ENCODE peak calls at places on chromosomes 1 and 21, in ten cellular contexts. One of them, this sample, is unnamed. For H3K27me3, the result is how much of the 10 kb centered on the place peaks cover.

GRCh38 chr1:178869114-178869697 is 1.7 kb downstream of the ANGPTL1 start:
- DNase-seq in colonic mucosa: no peak
- DNase-seq in heart left ventricle: no peak
- DNase-seq in foreskin keratinocyte: no peak
- DNase-seq in fibroblast of lung: peak
- DNase-seq in CD4-positive, alpha-beta memory T cell: no peak
- DNase-seq in iPS DF 6.9: no peak
- DNase-seq in GM23248: peak
- DNase-seq in CD8-positive, alpha-beta T cell: no peak
- DNase-seq in IMR-90: peak
- DNase-seq in this sample: no peak

GRCh38 chr1:42017730-42018129 is 99.0 kb upstream of the HIVEP3 start:
- DNase-seq in colonic mucosa: no peak
- DNase-seq in foreskin keratinocyte: no peak
- DNase-seq in heart left ventricle: no peak
- DNase-seq in CD8-positive, alpha-beta T cell: no peak
- DNase-seq in fibroblast of lung: no peak
- DNase-seq in GM23248: no peak
- DNase-seq in iPS DF 6.9: no peak
- DNase-seq in IMR-90: no peak
- DNase-seq in CD4-positive, alpha-beta memory T cell: no peak
- DNase-seq in this sample: no peak

GRCh38 chr1:27392778-27393635 is 585 bp downstream of the GPR3 start:
- DNase-seq in CD8-positive, alpha-beta T cell: no peak
- DNase-seq in fibroblast of lung: no peak
- DNase-seq in colonic mucosa: no peak
- DNase-seq in GM23248: no peak
- DNase-seq in CD4-positive, alpha-beta memory T cell: no peak
- DNase-seq in heart left ventricle: no peak
- DNase-seq in foreskin keratinocyte: no peak
- DNase-seq in IMR-90: no peak
- DNase-seq in iPS DF 6.9: no peak
- DNase-seq in this sample: no peak

GRCh38 chr21:20802631-20803260 is 195.5 kb upstream of the NCAM2 start:
- DNase-seq in heart left ventricle: no peak
- DNase-seq in iPS DF 6.9: no peak
- DNase-seq in CD4-positive, alpha-beta memory T cell: no peak
- DNase-seq in colonic mucosa: no peak
- DNase-seq in CD8-positive, alpha-beta T cell: no peak
- DNase-seq in GM23248: no peak
- DNase-seq in foreskin keratinocyte: no peak
- DNase-seq in fibroblast of lung: no peak
- DNase-seq in IMR-90: no peak
- DNase-seq in this sample: no peak

GRCh38 chr1:1167416-1168155 is 6.1 kb upstream of the TTLL10 start:
- DNase-seq in fibroblast of lung: no peak
- DNase-seq in IMR-90: no peak
- DNase-seq in iPS DF 6.9: no peak
- DNase-seq in CD4-positive, alpha-beta memory T cell: no peak
- DNase-seq in CD8-positive, alpha-beta T cell: no peak
- DNase-seq in GM23248: no peak
- DNase-seq in colonic mucosa: peak
- DNase-seq in foreskin keratinocyte: no peak
- DNase-seq in heart left ventricle: peak
- DNase-seq in this sample: no peak

GRCh38 chr1:113860891-113861290 is 10.6 kb downstream of the PTPN22 start:
- DNase-seq in CD8-positive, alpha-beta T cell: no peak
- DNase-seq in fibroblast of lung: peak
- DNase-seq in foreskin keratinocyte: no peak
- DNase-seq in GM23248: peak
- DNase-seq in IMR-90: peak
- DNase-seq in heart left ventricle: no peak
- DNase-seq in iPS DF 6.9: no peak
- DNase-seq in colonic mucosa: no peak
- DNase-seq in CD4-positive, alpha-beta memory T cell: no peak
- DNase-seq in this sample: no peak

GRCh38 chr1:218735436-218735835 is 390.3 kb downstream of the TGFB2 start:
- DNase-seq in CD8-positive, alpha-beta T cell: no peak
- DNase-seq in IMR-90: peak
- DNase-seq in GM23248: peak
- DNase-seq in colonic mucosa: no peak
- DNase-seq in CD4-positive, alpha-beta memory T cell: no peak
- DNase-seq in iPS DF 6.9: no peak
- DNase-seq in heart left ventricle: no peak
- DNase-seq in fibroblast of lung: peak
- DNase-seq in foreskin keratinocyte: no peak
- DNase-seq in this sample: no peak

GRCh38 chr1:68141801-68142440 is 90.4 kb downstream of the WLS start:
- DNase-seq in CD8-positive, alpha-beta T cell: no peak
- DNase-seq in fibroblast of lung: peak
- DNase-seq in CD4-positive, alpha-beta memory T cell: no peak
- DNase-seq in GM23248: no peak
- DNase-seq in foreskin keratinocyte: no peak
- DNase-seq in IMR-90: peak
- DNase-seq in iPS DF 6.9: no peak
- DNase-seq in colonic mucosa: no peak
- DNase-seq in heart left ventricle: no peak
- DNase-seq in this sample: no peak

GRCh38 chr1:243645281-243645680 is 204.8 kb downstream of the AKT3 start:
- DNase-seq in CD8-positive, alpha-beta T cell: no peak
- DNase-seq in colonic mucosa: no peak
- DNase-seq in foreskin keratinocyte: no peak
- DNase-seq in heart left ventricle: no peak
- DNase-seq in fibroblast of lung: no peak
- DNase-seq in GM23248: no peak
- DNase-seq in CD4-positive, alpha-beta memory T cell: no peak
- DNase-seq in IMR-90: no peak
- DNase-seq in iPS DF 6.9: no peak
- DNase-seq in this sample: no peak

GRCh38 chr1:108534748-108535147 is 25.2 kb upstream of the EEIG2 start:
- DNase-seq in IMR-90: no peak
- DNase-seq in heart left ventricle: no peak
- DNase-seq in fibroblast of lung: no peak
- DNase-seq in foreskin keratinocyte: no peak
- DNase-seq in CD8-positive, alpha-beta T cell: no peak
- DNase-seq in iPS DF 6.9: no peak
- DNase-seq in GM23248: no peak
- DNase-seq in CD4-positive, alpha-beta memory T cell: no peak
- DNase-seq in colonic mucosa: no peak
- DNase-seq in this sample: no peak

GRCh38 chr1:224235819-224236493 is 52.9 kb downstream of the DEGS1 start:
- DNase-seq in IMR-90: no peak
- DNase-seq in iPS DF 6.9: peak
- DNase-seq in CD4-positive, alpha-beta memory T cell: no peak
- DNase-seq in GM23248: no peak
- DNase-seq in fibroblast of lung: no peak
- DNase-seq in heart left ventricle: no peak
- DNase-seq in colonic mucosa: no peak
- DNase-seq in CD8-positive, alpha-beta T cell: no peak
- DNase-seq in foreskin keratinocyte: no peak
- DNase-seq in this sample: no peak

GRCh38 chr1:36108314-36108713 is 16.7 kb downstream of the COL8A2 start:
- DNase-seq in iPS DF 6.9: no peak
- DNase-seq in fibroblast of lung: no peak
- DNase-seq in IMR-90: no peak
- DNase-seq in GM23248: no peak
- DNase-seq in heart left ventricle: no peak
- DNase-seq in foreskin keratinocyte: no peak
- DNase-seq in CD8-positive, alpha-beta T cell: no peak
- DNase-seq in colonic mucosa: peak
- DNase-seq in CD4-positive, alpha-beta memory T cell: no peak
- DNase-seq in this sample: no peak

GRCh38 chr1:174021611-174022079 is 512 bp downstream of the RC3H1 start:
- DNase-seq in GM23248: peak
- DNase-seq in heart left ventricle: peak
- DNase-seq in iPS DF 6.9: no peak
- DNase-seq in foreskin keratinocyte: no peak
- DNase-seq in CD8-positive, alpha-beta T cell: no peak
- DNase-seq in colonic mucosa: peak
- DNase-seq in IMR-90: peak
- DNase-seq in CD4-positive, alpha-beta memory T cell: peak
- DNase-seq in fibroblast of lung: peak
- DNase-seq in this sample: peak

GRCh38 chr1:151723726-151724370 is 2.5 kb downstream of the RIIAD1 start:
- DNase-seq in IMR-90: no peak
- DNase-seq in colonic mucosa: no peak
- DNase-seq in CD4-positive, alpha-beta memory T cell: no peak
- DNase-seq in CD8-positive, alpha-beta T cell: no peak
- DNase-seq in iPS DF 6.9: no peak
- DNase-seq in GM23248: no peak
- DNase-seq in fibroblast of lung: no peak
- DNase-seq in heart left ventricle: no peak
- DNase-seq in foreskin keratinocyte: no peak
- DNase-seq in this sample: no peak

GRCh38 chr21:36705679-36706481 is 7.0 kb downstream of the SIM2 start:
- DNase-seq in heart left ventricle: no peak
- DNase-seq in CD4-positive, alpha-beta memory T cell: no peak
- DNase-seq in colonic mucosa: peak
- DNase-seq in IMR-90: no peak
- DNase-seq in iPS DF 6.9: no peak
- DNase-seq in fibroblast of lung: no peak
- DNase-seq in foreskin keratinocyte: no peak
- DNase-seq in GM23248: no peak
- DNase-seq in CD8-positive, alpha-beta T cell: peak
- DNase-seq in this sample: peak

GRCh38 chr21:36707763-36708511 is 9.0 kb downstream of the SIM2 start:
- DNase-seq in IMR-90: no peak
- DNase-seq in CD8-positive, alpha-beta T cell: no peak
- DNase-seq in CD4-positive, alpha-beta memory T cell: no peak
- DNase-seq in foreskin keratinocyte: no peak
- DNase-seq in iPS DF 6.9: no peak
- DNase-seq in heart left ventricle: no peak
- DNase-seq in fibroblast of lung: no peak
- DNase-seq in GM23248: no peak
- DNase-seq in colonic mucosa: no peak
- DNase-seq in this sample: no peak

GRCh38 chr21:36706951-36707762 is 8.2 kb downstream of the SIM2 start:
- DNase-seq in colonic mucosa: peak
- DNase-seq in IMR-90: peak
- DNase-seq in heart left ventricle: no peak
- DNase-seq in fibroblast of lung: peak
- DNase-seq in GM23248: peak
- DNase-seq in CD8-positive, alpha-beta T cell: no peak
- DNase-seq in foreskin keratinocyte: no peak
- DNase-seq in iPS DF 6.9: no peak
- DNase-seq in CD4-positive, alpha-beta memory T cell: no peak
- DNase-seq in this sample: peak

GRCh38 chr21:36704958-36705678 is 6.2 kb downstream of the SIM2 start:
- DNase-seq in fibroblast of lung: no peak
- DNase-seq in GM23248: no peak
- DNase-seq in foreskin keratinocyte: no peak
- DNase-seq in CD4-positive, alpha-beta memory T cell: no peak
- DNase-seq in iPS DF 6.9: no peak
- DNase-seq in CD8-positive, alpha-beta T cell: peak
- DNase-seq in heart left ventricle: no peak
- DNase-seq in IMR-90: peak
- DNase-seq in colonic mucosa: no peak
- DNase-seq in this sample: no peak

DNA sequence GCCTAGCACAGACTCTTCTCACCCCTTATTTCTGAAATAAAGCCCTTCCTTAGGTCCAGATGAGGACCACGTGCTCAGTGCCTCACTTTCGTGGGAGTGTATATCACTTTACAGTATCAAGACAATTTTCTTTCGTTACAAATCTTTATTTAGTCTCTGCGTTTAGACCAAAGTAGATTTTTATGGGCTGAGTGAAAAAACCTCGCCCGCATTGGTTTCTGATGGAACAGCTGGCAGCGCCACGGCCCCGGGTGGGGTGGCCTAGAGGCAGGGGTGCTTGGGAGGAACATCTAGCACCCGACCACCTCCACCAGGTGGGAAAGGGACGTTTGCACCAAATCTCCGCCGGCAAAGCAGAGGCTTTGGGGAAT is 7.6 kb downstream of the SIM2 start:
- DNase-seq in GM23248: no peak
- DNase-seq in CD8-positive, alpha-beta T cell: peak
- DNase-seq in heart left ventricle: no peak
- DNase-seq in foreskin keratinocyte: no peak
- DNase-seq in fibroblast of lung: no peak
- DNase-seq in iPS DF 6.9: no peak
- DNase-seq in CD4-positive, alpha-beta memory T cell: no peak
- DNase-seq in colonic mucosa: no peak
- DNase-seq in IMR-90: no peak
- DNase-seq in this sample: no peak
- H3K27me3 ChIP-seq in GM23248: half or more
- H3K27me3 ChIP-seq in CD8-positive, alpha-beta T cell: half or more
- H3K27me3 ChIP-seq in heart left ventricle: half or more
- H3K27me3 ChIP-seq in foreskin keratinocyte: half or more
- H3K27me3 ChIP-seq in fibroblast of lung: half or more
- H3K27me3 ChIP-seq in iPS DF 6.9: half or more
- H3K27me3 ChIP-seq in CD4-positive, alpha-beta memory T cell: under half
- H3K27me3 ChIP-seq in colonic mucosa: half or more
- H3K27me3 ChIP-seq in IMR-90: half or more
- H3K27me3 ChIP-seq in this sample: half or more

DNA sequence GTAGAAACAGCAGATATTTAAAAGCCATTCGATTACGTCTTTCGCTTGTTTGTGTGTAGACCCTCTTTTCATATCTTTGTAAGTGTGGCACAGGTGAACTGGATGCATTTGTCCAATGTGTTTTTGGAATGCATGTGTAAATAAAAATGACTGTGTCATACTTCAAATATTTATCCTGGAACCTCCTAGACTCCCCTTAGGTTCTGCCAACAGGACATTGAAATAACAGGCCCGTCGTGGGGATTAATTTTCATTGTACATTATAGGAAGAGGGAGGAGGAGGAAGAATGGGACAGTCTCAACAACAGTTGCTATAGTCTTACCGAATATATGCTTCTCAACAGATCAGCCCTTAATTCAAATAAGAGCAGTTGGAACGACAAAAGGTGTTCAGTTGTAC is 95.8 kb downstream of the PRKAB2 start:
- DNase-seq in GM23248: no peak
- DNase-seq in heart left ventricle: no peak
- DNase-seq in CD8-positive, alpha-beta T cell: no peak
- DNase-seq in CD4-positive, alpha-beta memory T cell: no peak
- DNase-seq in colonic mucosa: no peak
- DNase-seq in IMR-90: no peak
- DNase-seq in iPS DF 6.9: no peak
- DNase-seq in fibroblast of lung: no peak
- DNase-seq in foreskin keratinocyte: no peak
- DNase-seq in this sample: no peak
- H3K27me3 ChIP-seq in GM23248: half or more
- H3K27me3 ChIP-seq in heart left ventricle: half or more
- H3K27me3 ChIP-seq in CD8-positive, alpha-beta T cell: under half
- H3K27me3 ChIP-seq in CD4-positive, alpha-beta memory T cell: under half
- H3K27me3 ChIP-seq in colonic mucosa: half or more
- H3K27me3 ChIP-seq in IMR-90: half or more
- H3K27me3 ChIP-seq in iPS DF 6.9: half or more
- H3K27me3 ChIP-seq in fibroblast of lung: half or more
- H3K27me3 ChIP-seq in foreskin keratinocyte: half or more
- H3K27me3 ChIP-seq in this sample: under half

GRCh38 chr1:198411240-198411639 is 129.2 kb downstream of the ATP6V1G3 start:
- DNase-seq in colonic mucosa: no peak
- DNase-seq in GM23248: no peak
- DNase-seq in CD4-positive, alpha-beta memory T cell: no peak
- DNase-seq in CD8-positive, alpha-beta T cell: no peak
- DNase-seq in iPS DF 6.9: no peak
- DNase-seq in heart left ventricle: no peak
- DNase-seq in IMR-90: no peak
- DNase-seq in foreskin keratinocyte: no peak
- DNase-seq in fibroblast of lung: no peak
- DNase-seq in this sample: no peak
- H3K27me3 ChIP-seq in colonic mucosa: under half
- H3K27me3 ChIP-seq in GM23248: under half
- H3K27me3 ChIP-seq in CD4-positive, alpha-beta memory T cell: under half
- H3K27me3 ChIP-seq in CD8-positive, alpha-beta T cell: under half
- H3K27me3 ChIP-seq in iPS DF 6.9: under half
- H3K27me3 ChIP-seq in heart left ventricle: under half
- H3K27me3 ChIP-seq in IMR-90: under half
- H3K27me3 ChIP-seq in foreskin keratinocyte: under half
- H3K27me3 ChIP-seq in fibroblast of lung: under half
- H3K27me3 ChIP-seq in this sample: under half

GRCh38 chr1:201888282-201889033 is at the start of gene SHISA4:
- DNase-seq in IMR-90: peak
- DNase-seq in heart left ventricle: peak
- DNase-seq in CD4-positive, alpha-beta memory T cell: peak
- DNase-seq in fibroblast of lung: peak
- DNase-seq in iPS DF 6.9: no peak
- DNase-seq in colonic mucosa: peak
- DNase-seq in CD8-positive, alpha-beta T cell: no peak
- DNase-seq in GM23248: peak
- DNase-seq in foreskin keratinocyte: no peak
- DNase-seq in this sample: peak
- H3K27me3 ChIP-seq in IMR-90: under half
- H3K27me3 ChIP-seq in heart left ventricle: under half
- H3K27me3 ChIP-seq in CD4-positive, alpha-beta memory T cell: under half
- H3K27me3 ChIP-seq in fibroblast of lung: under half
- H3K27me3 ChIP-seq in iPS DF 6.9: under half
- H3K27me3 ChIP-seq in colonic mucosa: under half
- H3K27me3 ChIP-seq in CD8-positive, alpha-beta T cell: under half
- H3K27me3 ChIP-seq in GM23248: under half
- H3K27me3 ChIP-seq in foreskin keratinocyte: under half
- H3K27me3 ChIP-seq in this sample: under half

This sample was measured in Peyer's patch.